ENCODE peak calls at places on chromosomes 13 and 19, in six cellular contexts. V is esophagus squamous epithelium, G is heart left ventricle, T is right cardiac atrium, Q is Peyer's patch, W is ascending aorta. C is an unnamed sample. For H3K4me1, the result is how much of the 10 kb centered on the place peaks cover.

GRCh38 chr13:100506154-100506553 is 82.4 kb downstream of the GGACT start:
- DNase-seq in V (no peak), G (no peak), T (no peak), Q (no peak), W (no peak), C (no peak)

GRCh38 chr13:89115307-89115706 is 1444.1 kb downstream of the SLITRK5 start:
- DNase-seq in V (no peak), G (no peak), T (no peak), Q (no peak), W (no peak), C (no peak)

GRCh38 chr19:33405491-33406461 is 32.3 kb downstream of the CEBPG start:
- DNase-seq in V (no peak), G (no peak), T (peak), Q (no peak), W (no peak), C (no peak)

GRCh38 chr13:67367385-67367784 is 137.2 kb upstream of the PCDH9 start:
- DNase-seq in V (no peak), G (no peak), T (no peak), Q (no peak), W (no peak), C (no peak)

GRCh38 chr13:20609145-20609544 is 42.2 kb downstream of the IFT88 start:
- DNase-seq in V (no peak), G (no peak), T (no peak), Q (no peak), W (no peak), C (no peak)

GRCh38 chr13:26095846-26096245 is 44.0 kb upstream of the SHISA2 start:
- DNase-seq in V (no peak), G (no peak), T (no peak), Q (no peak), W (no peak), C (no peak)

GRCh38 chr13:67048793-67049150 is 181.4 kb downstream of the PCDH9 start:
- DNase-seq in V (no peak), G (no peak), T (no peak), Q (no peak), W (no peak), C (no peak)

GRCh38 chr19:46932346-46932745 is 71.5 kb downstream of the ARHGAP35 start:
- DNase-seq in V (no peak), G (no peak), T (no peak), Q (no peak), W (no peak), C (no peak)

GRCh38 chr19:1555802-1556638 is 12.1 kb downstream of the MEX3D start:
- DNase-seq in V (no peak), G (no peak), T (no peak), Q (no peak), W (no peak), C (no peak)

GRCh38 chr13:67506407-67506806 is 276.3 kb upstream of the PCDH9 start:
- DNase-seq in V (no peak), G (no peak), T (no peak), Q (no peak), W (no peak), C (no peak)

GRCh38 chr13:44819245-44819644 is 170.0 kb downstream of the NUFIP1 start:
- DNase-seq in V (no peak), G (no peak), T (no peak), Q (no peak), W (no peak), C (no peak)

GRCh38 chr19:38684078-38684861 is 36.8 kb downstream of the ACTN4 start:
- DNase-seq in V (no peak), G (peak), T (peak), Q (no peak), W (peak), C (peak)

GRCh38 chr19:38685666-38686529 is 38.4 kb downstream of the ACTN4 start:
- DNase-seq in V (no peak), G (no peak), T (no peak), Q (no peak), W (no peak), C (no peak)

GRCh38 chr19:38684862-38685665 is 37.6 kb downstream of the ACTN4 start:
- DNase-seq in V (no peak), G (no peak), T (no peak), Q (no peak), W (no peak), C (no peak)

GRCh38 chr19:38687837-38688378 is 40.5 kb downstream of the ACTN4 start:
- DNase-seq in V (no peak), G (no peak), T (no peak), Q (no peak), W (no peak), C (no peak)

DNA sequence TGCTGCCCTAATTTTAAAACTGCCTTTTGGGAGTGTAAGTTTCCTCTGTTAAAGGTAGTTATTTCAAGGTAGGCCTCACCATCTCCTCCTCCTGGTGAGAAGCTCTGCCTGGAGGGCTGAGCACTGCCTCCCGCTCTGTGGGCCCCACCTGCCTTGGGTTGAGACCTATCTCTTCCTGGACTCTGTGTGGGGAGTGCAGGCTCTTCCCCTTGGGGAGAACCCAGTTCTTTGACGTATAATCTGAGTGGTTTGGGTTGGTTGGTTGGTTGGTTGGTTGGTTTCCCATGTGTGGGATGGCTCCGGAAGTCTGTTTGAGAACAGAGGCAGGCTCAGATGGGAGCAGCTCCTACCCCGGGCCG is 39.1 kb downstream of the ACTN4 start:
- DNase-seq in V (no peak), G (no peak), T (no peak), Q (no peak), W (no peak), C (no peak)
- H3K4me1 ChIP-seq in V (half or more), G (half or more), T (under half), Q (under half), W (half or more), C (half or more)

DNA sequence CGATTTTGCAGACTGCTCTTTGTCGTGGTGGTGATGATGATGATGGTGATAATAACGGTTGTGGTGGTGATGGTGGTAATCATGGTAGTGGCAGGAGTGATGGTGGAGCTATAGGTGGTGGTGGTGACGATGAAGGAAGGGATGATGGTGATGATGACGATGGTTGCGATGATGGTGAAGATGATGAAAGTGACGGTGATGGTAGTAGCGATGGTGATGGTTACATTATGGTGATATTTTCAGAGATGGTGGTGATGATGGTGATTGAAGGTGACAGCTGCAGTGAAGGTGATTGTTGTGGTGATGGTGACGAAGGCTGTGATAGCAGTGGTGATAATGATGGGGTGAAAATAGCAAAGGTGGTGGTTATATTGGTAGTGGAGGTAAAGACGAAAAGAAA is 2.1 kb upstream of the ADGRE3 start:
- DNase-seq in V (no peak), G (no peak), T (no peak), Q (no peak), W (no peak), C (no peak)
- H3K4me1 ChIP-seq in V (under half), G (under half), T (under half), Q (under half), W (under half), C (under half)

DNA sequence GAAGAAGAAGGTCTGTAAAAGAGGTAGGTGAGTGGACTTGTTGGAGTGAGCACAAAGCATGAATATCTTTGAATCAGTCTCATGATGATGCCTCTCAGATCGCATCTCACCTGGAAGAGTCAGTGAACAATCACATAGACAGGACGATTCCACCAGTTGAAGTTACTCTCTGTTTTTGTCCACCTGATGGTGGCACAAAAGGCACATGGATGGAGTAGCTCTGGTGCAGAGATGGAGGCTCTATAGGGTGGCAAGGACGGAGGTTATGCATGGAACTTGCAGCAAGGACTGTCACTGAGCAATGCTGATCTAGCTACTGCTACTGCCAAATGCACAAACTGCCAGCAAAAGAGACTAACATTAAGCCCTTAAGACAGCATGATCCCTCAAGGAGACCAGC is 10.3 kb upstream of the MYCBP2 start:
- DNase-seq in V (no peak), G (no peak), T (no peak), Q (no peak), W (no peak), C (no peak)
- H3K4me1 ChIP-seq in V (under half), G (under half), T (under half), Q (under half), W (under half), C (under half)

GRCh38 chr19:39135701-39136100 is 10.1 kb downstream of the PAK4 start:
- DNase-seq in V (no peak), G (no peak), T (no peak), Q (no peak), W (no peak), C (no peak)
- H3K4me1 ChIP-seq in V (half or more), G (under half), T (under half), Q (under half), W (under half), C (half or more)

GRCh38 chr19:7419153-7419552 is 69.7 kb downstream of the PEX11G start:
- DNase-seq in V (no peak), G (no peak), T (no peak), Q (no peak), W (no peak), C (no peak)

GRCh38 chr19:7415857-7416371 is 67.2 kb downstream of the ARHGEF18 start:
- DNase-seq in V (no peak), G (no peak), T (no peak), Q (no peak), W (no peak), C (no peak)

GRCh38 chr19:7419777-7420439 is 68.9 kb downstream of the PEX11G start:
- DNase-seq in V (no peak), G (no peak), T (no peak), Q (no peak), W (no peak), C (no peak)

GRCh38 chr19:7417671-7418324 is 69.1 kb downstream of the ARHGEF18 start:
- DNase-seq in V (no peak), G (no peak), T (no peak), Q (no peak), W (no peak), C (no peak)

DNA sequence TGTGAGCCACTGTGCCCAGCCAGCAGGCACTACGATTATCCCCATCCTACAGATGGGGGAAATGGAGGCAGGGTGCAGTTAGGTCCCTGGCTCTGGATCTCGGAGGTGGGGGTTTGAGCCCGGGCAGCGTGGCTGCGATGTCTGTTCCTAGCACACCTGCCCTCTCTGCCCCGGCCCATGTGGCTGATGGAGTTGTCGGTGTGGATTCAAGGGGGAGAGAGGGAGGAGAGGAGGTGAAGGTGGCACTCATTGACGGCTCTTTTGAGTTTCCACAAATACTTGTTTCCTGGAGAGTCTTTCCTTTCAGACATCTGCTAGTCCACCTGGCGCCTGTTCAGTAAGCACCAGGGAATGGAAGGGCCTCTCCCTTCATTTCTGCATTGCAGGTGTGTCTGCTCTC is 69.8 kb downstream of the ARHGEF18 start:
- DNase-seq in V (no peak), G (no peak), T (no peak), Q (no peak), W (no peak), C (no peak)
- H3K4me1 ChIP-seq in V (half or more), G (under half), T (under half), Q (under half), W (under half), C (under half)